ENCODE peak calls at places on chromosomes 12 and 14, in nine cellular contexts. One of them, this sample, is unnamed.

GRCh38 chr14:45364565-45364964 is 111.6 kb upstream of the MIS18BP1 start:
- DNase-seq in neural crest cell: no peak
- DNase-seq in astrocyte of the spinal cord: no peak
- DNase-seq in RWPE1: no peak
- DNase-seq in GM23338: peak; percentile 26
- DNase-seq in Calu3: no peak
- DNase-seq in AG10803: no peak
- DNase-seq in left lung: no peak
- DNase-seq in endothelial cell: no peak
- DNase-seq in this sample: no peak

GRCh38 chr12:47481041-47481440 is 224.8 kb downstream of the RPAP3 start:
- DNase-seq in neural crest cell: no peak
- DNase-seq in astrocyte of the spinal cord: no peak
- DNase-seq in RWPE1: no peak
- DNase-seq in GM23338: no peak
- DNase-seq in Calu3: no peak
- DNase-seq in AG10803: no peak
- DNase-seq in left lung: no peak
- DNase-seq in endothelial cell: no peak
- DNase-seq in this sample: no peak

GRCh38 chr14:103657466-103657865 is 28.5 kb downstream of the KLC1 start:
- DNase-seq in neural crest cell: no peak
- DNase-seq in astrocyte of the spinal cord: peak; percentile 56
- DNase-seq in RWPE1: no peak
- DNase-seq in GM23338: no peak
- DNase-seq in Calu3: no peak
- DNase-seq in AG10803: peak; percentile 91
- DNase-seq in left lung: no peak
- DNase-seq in endothelial cell: no peak
- DNase-seq in this sample: no peak

GRCh38 chr12:67928621-67929369 is 60.5 kb upstream of the IFNG-AS1 start:
- DNase-seq in neural crest cell: no peak
- DNase-seq in astrocyte of the spinal cord: no peak
- DNase-seq in RWPE1: no peak
- DNase-seq in GM23338: no peak
- DNase-seq in Calu3: no peak
- DNase-seq in AG10803: no peak
- DNase-seq in left lung: no peak
- DNase-seq in endothelial cell: no peak
- DNase-seq in this sample: no peak

GRCh38 chr12:83843531-83843930 is 1069.1 kb downstream of the SLC6A15 start:
- DNase-seq in neural crest cell: no peak
- DNase-seq in astrocyte of the spinal cord: peak; percentile 66
- DNase-seq in RWPE1: no peak
- DNase-seq in GM23338: no peak
- DNase-seq in Calu3: no peak
- DNase-seq in AG10803: peak; percentile 32
- DNase-seq in left lung: no peak
- DNase-seq in endothelial cell: no peak
- DNase-seq in this sample: no peak

GRCh38 chr14:70359076-70359424 is 433 bp downstream of the COX16 start:
- DNase-seq in neural crest cell: no peak
- DNase-seq in astrocyte of the spinal cord: no peak
- DNase-seq in RWPE1: no peak
- DNase-seq in GM23338: no peak
- DNase-seq in Calu3: no peak
- DNase-seq in AG10803: no peak
- DNase-seq in left lung: no peak
- DNase-seq in endothelial cell: no peak
- DNase-seq in this sample: no peak

GRCh38 chr12:89906824-89907223 is 198.2 kb upstream of the ATP2B1 start:
- DNase-seq in neural crest cell: no peak
- DNase-seq in astrocyte of the spinal cord: no peak
- DNase-seq in RWPE1: no peak
- DNase-seq in GM23338: no peak
- DNase-seq in Calu3: no peak
- DNase-seq in AG10803: no peak
- DNase-seq in left lung: no peak
- DNase-seq in endothelial cell: no peak
- DNase-seq in this sample: no peak

GRCh38 chr14:38964630-38965029 is 138.4 kb downstream of the SEC23A start:
- DNase-seq in neural crest cell: no peak
- DNase-seq in astrocyte of the spinal cord: peak; percentile 52
- DNase-seq in RWPE1: no peak
- DNase-seq in GM23338: no peak
- DNase-seq in Calu3: no peak
- DNase-seq in AG10803: peak; percentile 26
- DNase-seq in left lung: no peak
- DNase-seq in endothelial cell: no peak
- DNase-seq in this sample: no peak

GRCh38 chr14:103698380-103699260 is 16.6 kb downstream of the XRCC3 start:
- DNase-seq in neural crest cell: no peak
- DNase-seq in astrocyte of the spinal cord: no peak
- DNase-seq in RWPE1: peak; percentile 64
- DNase-seq in GM23338: no peak
- DNase-seq in Calu3: no peak
- DNase-seq in AG10803: no peak
- DNase-seq in left lung: peak; percentile 77
- DNase-seq in endothelial cell: no peak
- DNase-seq in this sample: no peak

GRCh38 chr12:76020731-76021672 is 10.6 kb downstream of the PHLDA1 start:
- DNase-seq in neural crest cell: no peak
- DNase-seq in astrocyte of the spinal cord: peak; percentile 99
- DNase-seq in RWPE1: peak; percentile 79
- DNase-seq in GM23338: no peak
- DNase-seq in Calu3: peak; percentile 70
- DNase-seq in AG10803: peak; percentile 97
- DNase-seq in left lung: no peak
- DNase-seq in endothelial cell: no peak
- DNase-seq in this sample: no peak

GRCh38 chr12:129847063-129847462 is 56.8 kb downstream of the TMEM132D start:
- DNase-seq in neural crest cell: no peak
- DNase-seq in astrocyte of the spinal cord: no peak
- DNase-seq in RWPE1: no peak
- DNase-seq in GM23338: no peak
- DNase-seq in Calu3: no peak
- DNase-seq in AG10803: no peak
- DNase-seq in left lung: no peak
- DNase-seq in endothelial cell: no peak
- DNase-seq in this sample: no peak

GRCh38 chr14:91300283-91300841 is 55.9 kb upstream of the GPR68 start:
- DNase-seq in neural crest cell: no peak
- DNase-seq in astrocyte of the spinal cord: peak; percentile 17
- DNase-seq in RWPE1: no peak
- DNase-seq in GM23338: no peak
- DNase-seq in Calu3: no peak
- DNase-seq in AG10803: no peak
- DNase-seq in left lung: no peak
- DNase-seq in endothelial cell: no peak
- DNase-seq in this sample: no peak

GRCh38 chr12:108360487-108360886 is 21.4 kb upstream of the CMKLR1 start:
- DNase-seq in neural crest cell: no peak
- DNase-seq in astrocyte of the spinal cord: peak; percentile 76
- DNase-seq in RWPE1: no peak
- DNase-seq in GM23338: no peak
- DNase-seq in Calu3: no peak
- DNase-seq in AG10803: peak; percentile 42
- DNase-seq in left lung: no peak
- DNase-seq in endothelial cell: no peak
- DNase-seq in this sample: no peak

DNA sequence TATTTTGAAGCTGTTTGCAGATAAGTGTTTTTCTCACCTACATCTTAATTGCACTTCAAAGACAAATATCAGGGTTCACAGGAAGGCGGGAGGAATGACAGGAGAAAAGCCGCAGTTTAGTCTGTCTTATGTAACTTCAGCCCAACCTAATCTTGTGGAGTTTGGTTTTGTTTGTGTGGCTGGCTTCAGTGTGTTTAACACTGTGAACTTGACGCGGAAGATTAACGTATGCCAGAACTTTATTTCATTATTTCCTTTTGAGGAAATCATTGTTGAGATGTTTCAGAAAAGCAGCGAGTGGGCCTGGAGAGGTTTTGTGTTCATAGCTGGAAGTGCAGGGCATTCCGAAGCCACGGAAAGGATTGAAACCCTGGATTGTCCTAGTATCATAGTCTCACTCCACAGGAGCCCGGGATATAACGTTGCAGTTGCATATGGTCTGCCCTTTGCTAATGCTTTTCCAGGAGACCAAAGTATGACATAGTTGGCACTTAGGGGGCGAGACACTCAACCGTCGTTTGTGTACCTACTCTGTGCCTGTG is 2.0 kb downstream of the PELI2 start:
- DNase-seq in neural crest cell: no peak
- DNase-seq in astrocyte of the spinal cord: peak; percentile 57
- DNase-seq in RWPE1: no peak
- DNase-seq in GM23338: no peak
- DNase-seq in Calu3: peak; percentile 5
- DNase-seq in AG10803: peak; percentile 54
- DNase-seq in left lung: no peak
- DNase-seq in endothelial cell: peak; percentile 12
- DNase-seq in this sample: no peak
- TF ChIP-seq CTCF in neural crest cell: peak; percentile 30
- TF ChIP-seq CTCF in astrocyte of the spinal cord: no peak
- TF ChIP-seq CTCF in RWPE1: no peak
- TF ChIP-seq CTCF in GM23338: no peak
- TF ChIP-seq CTCF in Calu3: no peak
- TF ChIP-seq CTCF in AG10803: peak; percentile 31
- TF ChIP-seq CTCF in left lung: no peak
- TF ChIP-seq CTCF in endothelial cell: no peak
- TF ChIP-seq CTCF in this sample: no peak

GRCh38 chr12:131828671-131829350 is 618 bp downstream of the MMP17 start:
- DNase-seq in neural crest cell: no peak
- DNase-seq in astrocyte of the spinal cord: no peak
- DNase-seq in RWPE1: no peak
- DNase-seq in GM23338: peak; percentile 62
- DNase-seq in Calu3: peak; percentile 58
- DNase-seq in AG10803: no peak
- DNase-seq in left lung: peak; percentile 81
- DNase-seq in endothelial cell: peak; percentile 46
- DNase-seq in this sample: no peak
- TF ChIP-seq CTCF in neural crest cell: no peak
- TF ChIP-seq CTCF in astrocyte of the spinal cord: no peak
- TF ChIP-seq CTCF in RWPE1: no peak
- TF ChIP-seq CTCF in GM23338: no peak
- TF ChIP-seq CTCF in Calu3: no peak
- TF ChIP-seq CTCF in AG10803: no peak
- TF ChIP-seq CTCF in left lung: no peak
- TF ChIP-seq CTCF in endothelial cell: no peak
- TF ChIP-seq CTCF in this sample: no peak

GRCh38 chr14:80425686-80426085 is 214.4 kb upstream of the DIO2 start:
- DNase-seq in neural crest cell: no peak
- DNase-seq in astrocyte of the spinal cord: peak; percentile 88
- DNase-seq in RWPE1: peak; percentile 77
- DNase-seq in GM23338: no peak
- DNase-seq in Calu3: peak; percentile 14
- DNase-seq in AG10803: peak; percentile 84
- DNase-seq in left lung: no peak
- DNase-seq in endothelial cell: no peak
- DNase-seq in this sample: no peak
- TF ChIP-seq CTCF in neural crest cell: no peak
- TF ChIP-seq CTCF in astrocyte of the spinal cord: no peak
- TF ChIP-seq CTCF in RWPE1: no peak
- TF ChIP-seq CTCF in GM23338: no peak
- TF ChIP-seq CTCF in Calu3: no peak
- TF ChIP-seq CTCF in AG10803: no peak
- TF ChIP-seq CTCF in left lung: no peak
- TF ChIP-seq CTCF in endothelial cell: no peak
- TF ChIP-seq CTCF in this sample: no peak

GRCh38 chr14:97180304-97181200 is 383.4 kb downstream of the VRK1 start:
- DNase-seq in neural crest cell: no peak
- DNase-seq in astrocyte of the spinal cord: peak; percentile 65
- DNase-seq in RWPE1: peak; percentile 67
- DNase-seq in GM23338: no peak
- DNase-seq in Calu3: no peak
- DNase-seq in AG10803: peak; percentile 79
- DNase-seq in left lung: no peak
- DNase-seq in endothelial cell: no peak
- DNase-seq in this sample: no peak

GRCh38 chr14:97187916-97188315 is 390.7 kb downstream of the VRK1 start:
- DNase-seq in neural crest cell: no peak
- DNase-seq in astrocyte of the spinal cord: no peak
- DNase-seq in RWPE1: no peak
- DNase-seq in GM23338: no peak
- DNase-seq in Calu3: no peak
- DNase-seq in AG10803: no peak
- DNase-seq in left lung: no peak
- DNase-seq in endothelial cell: no peak
- DNase-seq in this sample: no peak

GRCh38 chr14:97179573-97179972 is 382.4 kb downstream of the VRK1 start:
- DNase-seq in neural crest cell: no peak
- DNase-seq in astrocyte of the spinal cord: no peak
- DNase-seq in RWPE1: no peak
- DNase-seq in GM23338: no peak
- DNase-seq in Calu3: no peak
- DNase-seq in AG10803: no peak
- DNase-seq in left lung: no peak
- DNase-seq in endothelial cell: no peak
- DNase-seq in this sample: no peak

GRCh38 chr14:97185186-97185585 is 388.0 kb downstream of the VRK1 start:
- DNase-seq in neural crest cell: no peak
- DNase-seq in astrocyte of the spinal cord: peak; percentile 5
- DNase-seq in RWPE1: peak; percentile 13
- DNase-seq in GM23338: peak; percentile 48
- DNase-seq in Calu3: no peak
- DNase-seq in AG10803: peak; percentile 7
- DNase-seq in left lung: no peak
- DNase-seq in endothelial cell: peak; percentile 18
- DNase-seq in this sample: no peak
- TF ChIP-seq CTCF in neural crest cell: peak; percentile 60
- TF ChIP-seq CTCF in astrocyte of the spinal cord: peak; percentile 32
- TF ChIP-seq CTCF in RWPE1: peak; percentile 6
- TF ChIP-seq CTCF in GM23338: peak; percentile 83
- TF ChIP-seq CTCF in Calu3: no peak
- TF ChIP-seq CTCF in AG10803: peak; percentile 39
- TF ChIP-seq CTCF in left lung: no peak
- TF ChIP-seq CTCF in endothelial cell: peak; percentile 32
- TF ChIP-seq CTCF in this sample: no peak